ENCODE peak calls at places on chromosomes 13 and 19, in eight cellular contexts. U is ascending aorta, N is psoas muscle, S is HL-60, O is A549, J is heart right ventricle, I is testis, Z is heart left ventricle. D is an unnamed sample.

GRCh38 chr13:99085139-99085845 is 107.4 kb upstream of the DOCK9 start:
- DNase-seq in O (no peak), S (no peak), U (no peak), J (peak), I (peak), Z (no peak), N (no peak), D (no peak)

GRCh38 chr19:50252111-50252886 is 48.9 kb downstream of the MYH14 start:
- DNase-seq in O (no peak), Z (no peak), I (peak), J (no peak), U (no peak), N (no peak), S (no peak), D (no peak)

GRCh38 chr13:102729560-102730275 is 34.9 kb upstream of the METTL21C start:
- DNase-seq in S (no peak), J (no peak), I (no peak), U (no peak), N (no peak), O (peak), Z (no peak), D (no peak)

GRCh38 chr13:114067886-114068722 is 64.3 kb downstream of the RASA3 start:
- DNase-seq in N (no peak), I (no peak), O (no peak), Z (no peak), U (no peak), S (peak), J (no peak), D (no peak)

GRCh38 chr19:17078920-17079709 is 3.5 kb downstream of the MYO9B start:
- DNase-seq in N (no peak), U (no peak), Z (no peak), S (no peak), J (no peak), I (peak), O (no peak), D (peak)

GRCh38 chr13:75310005-75310580 is 171.9 kb downstream of the TBC1D4 start:
- DNase-seq in N (no peak), O (no peak), I (no peak), U (no peak), S (peak), J (no peak), Z (no peak), D (no peak)

GRCh38 chr19:34366670-34367423 is 1.9 kb downstream of the GPI start:
- DNase-seq in J (no peak), Z (no peak), O (no peak), N (no peak), U (no peak), S (peak), I (peak), D (no peak)

GRCh38 chr13:26482451-26483197 is 74.9 kb upstream of the WASF3 start:
- DNase-seq in S (peak), O (peak), Z (peak), I (peak), N (no peak), U (peak), J (peak), D (no peak)

GRCh38 chr13:99344610-99345208 is 37.5 kb upstream of the GPR183 start:
- DNase-seq in I (no peak), U (no peak), Z (no peak), O (no peak), S (no peak), J (no peak), N (no peak), D (no peak)

GRCh38 chr13:97021241-97021640 is 27.0 kb upstream of the OXGR1 start:
- DNase-seq in U (no peak), I (no peak), Z (no peak), J (no peak), N (no peak), O (no peak), S (no peak), D (no peak)

GRCh38 chr19:27759896-27760295 is 1453.1 kb downstream of the UQCRFS1 start:
- DNase-seq in I (no peak), S (no peak), O (no peak), U (peak), Z (no peak), J (peak), N (no peak), D (no peak)

GRCh38 chr19:5074830-5075394 is 106.0 kb downstream of the KDM4B start:
- DNase-seq in U (no peak), O (no peak), J (no peak), I (no peak), Z (no peak), S (no peak), N (no peak), D (no peak)

GRCh38 chr13:29654384-29654783 is 58.9 kb upstream of the SLC7A1 start:
- DNase-seq in S (no peak), N (no peak), J (no peak), Z (no peak), I (no peak), O (no peak), U (no peak), D (no peak)

GRCh38 chr13:95258619-95259194 is 42.5 kb downstream of the ABCC4 start:
- DNase-seq in N (no peak), I (no peak), Z (no peak), J (no peak), O (peak), U (no peak), S (no peak), D (no peak)

GRCh38 chr13:113906566-113906965 is 42.7 kb upstream of the GAS6 start:
- DNase-seq in O (no peak), I (no peak), N (no peak), J (no peak), Z (no peak), U (peak), S (no peak), D (no peak)

GRCh38 chr13:83350569-83350968 is 531.7 kb downstream of the SLITRK1 start:
- DNase-seq in S (no peak), I (no peak), O (no peak), N (no peak), Z (no peak), J (no peak), U (no peak), D (no peak)

GRCh38 chr19:49809987-49810389 is 3.1 kb downstream of the FUZ start:
- DNase-seq in I (no peak), O (no peak), N (no peak), J (no peak), Z (no peak), U (no peak), S (no peak), D (no peak)

GRCh38 chr13:97413694-97414093 is 20.3 kb upstream of the RAP2A start:
- DNase-seq in S (no peak), I (no peak), N (no peak), J (no peak), O (no peak), Z (no peak), U (no peak), D (no peak)

GRCh38 chr13:57624565-57625435 is 6.7 kb upstream of the PCDH17 start:
- DNase-seq in U (peak), Z (peak), J (peak), S (peak), N (no peak), O (no peak), I (peak), D (no peak)

GRCh38 chr13:40187836-40188591 is 478.4 kb downstream of the FOXO1 start:
- DNase-seq in N (no peak), I (no peak), O (no peak), J (no peak), Z (no peak), S (no peak), U (no peak), D (no peak)

GRCh38 chr19:46925548-46925950 is 64.8 kb downstream of the ARHGAP35 start:
- DNase-seq in U (peak), O (peak), J (no peak), N (no peak), I (no peak), Z (no peak), S (no peak), D (no peak)

GRCh38 chr19:5994407-5995165 is 16.6 kb upstream of the RANBP3 start:
- DNase-seq in O (no peak), Z (peak), U (no peak), J (no peak), I (no peak), N (no peak), S (no peak), D (no peak)

GRCh38 chr19:51607077-51607476 is 23.1 kb downstream of the SIGLEC5 start:
- DNase-seq in O (no peak), U (no peak), N (no peak), S (no peak), Z (no peak), I (no peak), J (no peak), D (no peak)

GRCh38 chr13:113153810-113154748 is 4.4 kb upstream of the PROZ start:
- DNase-seq in N (peak), Z (peak), S (peak), I (peak), U (peak), O (peak), J (peak), D (peak)

GRCh38 chr19:4914736-4915501 is 5.6 kb downstream of the UHRF1 start:
- DNase-seq in S (peak), N (no peak), O (peak), J (no peak), Z (no peak), U (no peak), I (peak), D (no peak)

GRCh38 chr13:51557423-51557822 is 26.8 kb upstream of the WDFY2 start:
- DNase-seq in Z (no peak), I (no peak), S (no peak), J (no peak), U (no peak), O (no peak), N (no peak), D (no peak)

GRCh38 chr19:51798958-51799310 is 4.0 kb downstream of the FPR3 start:
- DNase-seq in I (peak), U (no peak), Z (peak), S (no peak), N (peak), O (no peak), J (no peak), D (no peak)

GRCh38 chr19:40033989-40034560 is 22.0 kb downstream of the ZNF780B start:
- DNase-seq in I (no peak), J (no peak), Z (no peak), U (no peak), S (no peak), O (no peak), N (no peak), D (no peak)

GRCh38 chr13:24274452-24274971 is 34.9 kb upstream of the C1QTNF9 start:
- DNase-seq in J (peak), Z (peak), U (no peak), S (no peak), I (peak), N (no peak), O (no peak), D (no peak)

GRCh38 chr19:16654151-16654550 is 5.8 kb downstream of the SMIM7 start:
- DNase-seq in S (no peak), I (peak), U (no peak), N (no peak), J (no peak), O (peak), Z (no peak), D (no peak)

GRCh38 chr19:56076413-56076998 is 44.6 kb downstream of the ZNF787 start:
- DNase-seq in Z (no peak), J (peak), O (peak), U (no peak), I (peak), N (no peak), S (peak), D (no peak)

GRCh38 chr19:56083668-56084067 is 37.4 kb downstream of the ZNF787 start:
- DNase-seq in J (no peak), Z (no peak), I (no peak), S (no peak), O (no peak), N (no peak), U (no peak), D (no peak)

GRCh38 chr19:56084835-56085536 is 36.1 kb downstream of the ZNF787 start:
- DNase-seq in J (no peak), S (no peak), Z (no peak), U (no peak), O (no peak), I (no peak), N (no peak), D (no peak)

GRCh38 chr19:56079609-56080008 is 41.5 kb downstream of the ZNF787 start:
- DNase-seq in I (no peak), J (no peak), Z (no peak), U (no peak), N (no peak), O (no peak), S (no peak), D (no peak)

DNA sequence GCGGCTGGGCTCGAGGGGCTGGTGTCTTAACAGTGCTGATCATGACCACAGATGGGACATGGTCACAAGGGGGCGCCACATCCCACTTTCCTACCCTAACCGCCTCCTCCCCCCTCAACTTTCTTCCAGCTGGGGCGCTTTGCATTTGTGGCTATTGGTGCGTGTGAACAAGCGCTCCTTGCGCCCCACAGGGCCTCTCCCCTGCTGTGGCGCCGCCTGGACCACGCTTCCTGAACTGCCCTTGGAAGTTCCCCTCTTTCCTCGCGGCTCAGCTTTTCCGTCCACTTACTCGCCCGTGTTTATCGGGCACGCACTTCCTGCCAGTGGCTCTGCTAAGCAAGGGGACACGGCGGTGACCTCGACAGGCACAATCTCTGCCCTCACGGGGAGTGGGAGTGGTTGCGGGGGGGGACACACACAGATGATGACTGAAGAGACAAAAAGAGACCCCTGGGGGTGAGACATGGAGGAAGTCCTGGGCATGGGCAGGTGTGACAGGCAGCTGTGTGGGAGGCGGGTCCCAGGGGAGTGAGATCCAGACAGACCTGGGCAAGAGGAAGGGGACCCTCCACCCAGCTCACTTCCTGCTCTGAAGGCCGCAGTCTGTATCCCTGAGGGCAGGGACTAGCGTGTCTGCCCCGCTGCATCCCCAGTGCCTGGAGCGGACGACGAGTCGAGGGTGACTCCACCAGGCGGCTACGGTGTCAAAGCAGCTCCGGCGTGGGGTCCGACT is 40.3 kb downstream of the ZNF787 start:
- DNase-seq in S (peak), N (peak), J (peak), Z (peak), O (peak), I (peak), U (peak), D (peak)
- H3K4me3 ChIP-seq in S (peak), N (peak), J (peak), Z (peak), O (no peak), I (no peak), U (peak), D (peak)

DNA sequence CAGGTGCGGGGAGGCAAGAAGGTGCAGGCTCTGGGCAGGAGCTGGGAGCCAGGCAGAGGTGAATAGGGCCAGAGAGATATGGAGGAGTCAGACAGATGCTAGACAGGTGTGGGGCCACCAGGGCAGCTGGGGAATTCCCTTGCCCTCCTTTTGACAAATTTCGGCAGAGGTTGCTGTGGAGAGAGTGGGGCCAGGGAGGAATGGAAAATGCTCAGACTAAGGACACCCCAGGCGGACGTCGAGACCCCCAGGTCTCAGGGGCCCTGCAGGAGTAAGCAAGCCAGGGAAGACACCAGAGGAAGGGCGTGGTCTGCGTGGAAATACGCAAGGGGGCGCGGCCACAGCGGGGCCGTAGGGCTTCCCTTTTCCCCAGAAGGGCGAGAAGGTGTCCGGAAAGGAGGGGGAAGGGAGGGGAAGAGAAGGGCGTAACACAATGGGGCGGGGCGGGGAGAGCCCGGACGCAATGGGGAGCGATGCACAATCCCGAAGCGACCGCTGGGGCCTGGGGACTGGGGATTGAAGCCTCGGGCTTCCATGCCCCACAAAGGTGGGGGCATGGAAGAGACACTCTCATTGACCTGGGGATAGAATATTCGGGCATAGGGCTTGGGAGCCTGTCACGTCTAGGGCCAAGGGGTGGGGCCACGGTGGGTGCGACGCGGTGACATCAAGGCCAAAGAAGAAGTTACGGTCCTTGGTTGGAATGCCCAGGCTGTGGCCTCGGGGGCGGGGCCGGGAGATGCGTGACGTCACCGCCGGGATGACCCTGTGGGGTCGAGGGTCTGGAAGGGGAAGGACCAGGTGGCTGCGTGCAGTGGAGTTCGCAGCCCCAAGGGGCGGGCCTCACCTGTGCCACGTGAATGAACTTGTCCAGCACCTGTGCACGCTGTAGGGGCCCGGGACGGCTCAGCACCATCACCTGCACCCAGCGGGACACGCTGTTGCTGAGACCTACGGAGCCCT is 8.2 kb downstream of the RASGRP4 start:
- DNase-seq in U (peak), N (peak), Z (peak), I (peak), J (peak), O (peak), S (peak), D (no peak)
- TF ChIP-seq CTCF in U (no peak), N (no peak), Z (no peak), I (no peak), J (no peak), O (no peak), S (no peak), D (no peak)

DNA sequence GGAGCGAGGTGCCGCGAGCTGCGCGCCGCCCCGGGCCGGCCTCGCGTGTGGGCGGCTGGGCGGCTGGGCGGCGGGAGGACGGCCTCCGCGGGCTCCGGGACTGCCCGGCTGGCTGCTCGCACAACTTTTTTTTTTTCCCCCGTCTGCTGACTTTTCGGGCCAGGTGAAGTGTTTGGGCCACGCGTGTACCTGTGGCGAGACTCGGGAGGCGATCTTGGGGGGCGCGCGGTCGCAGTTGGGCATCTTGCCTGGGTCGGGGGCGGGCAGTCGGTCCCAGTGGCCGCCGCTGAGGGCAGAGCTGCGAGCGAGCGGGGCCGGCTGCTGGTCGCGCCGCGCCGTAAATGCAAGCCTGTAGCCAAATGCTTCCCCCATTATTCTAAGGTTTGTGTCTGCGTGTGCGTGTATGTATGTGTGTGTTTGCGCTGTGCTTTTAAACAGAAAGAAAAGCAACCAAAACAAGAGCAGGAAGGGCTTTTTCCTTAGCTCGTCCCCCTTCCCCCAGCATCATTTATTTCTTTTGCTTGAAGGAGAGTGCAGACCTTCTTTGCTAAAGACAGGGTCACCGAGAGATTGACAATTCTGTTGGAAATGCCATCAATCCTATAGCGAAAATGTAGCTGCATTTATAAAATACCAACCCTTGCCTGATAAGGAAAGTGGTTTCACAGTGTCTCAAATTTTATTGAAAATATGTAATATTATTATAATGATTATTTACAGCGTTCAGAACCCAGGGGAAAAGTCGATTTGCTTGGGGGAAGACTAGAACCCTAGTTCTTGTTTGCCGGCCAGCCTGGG is 143.3 kb upstream of the ZNF536 start:
- DNase-seq in N (no peak), U (no peak), J (no peak), I (no peak), S (no peak), Z (no peak), O (no peak), D (no peak)
- H3K27ac ChIP-seq in N (no peak), U (no peak), J (peak), I (no peak), S (no peak), Z (no peak), O (no peak), D (peak)

DNA sequence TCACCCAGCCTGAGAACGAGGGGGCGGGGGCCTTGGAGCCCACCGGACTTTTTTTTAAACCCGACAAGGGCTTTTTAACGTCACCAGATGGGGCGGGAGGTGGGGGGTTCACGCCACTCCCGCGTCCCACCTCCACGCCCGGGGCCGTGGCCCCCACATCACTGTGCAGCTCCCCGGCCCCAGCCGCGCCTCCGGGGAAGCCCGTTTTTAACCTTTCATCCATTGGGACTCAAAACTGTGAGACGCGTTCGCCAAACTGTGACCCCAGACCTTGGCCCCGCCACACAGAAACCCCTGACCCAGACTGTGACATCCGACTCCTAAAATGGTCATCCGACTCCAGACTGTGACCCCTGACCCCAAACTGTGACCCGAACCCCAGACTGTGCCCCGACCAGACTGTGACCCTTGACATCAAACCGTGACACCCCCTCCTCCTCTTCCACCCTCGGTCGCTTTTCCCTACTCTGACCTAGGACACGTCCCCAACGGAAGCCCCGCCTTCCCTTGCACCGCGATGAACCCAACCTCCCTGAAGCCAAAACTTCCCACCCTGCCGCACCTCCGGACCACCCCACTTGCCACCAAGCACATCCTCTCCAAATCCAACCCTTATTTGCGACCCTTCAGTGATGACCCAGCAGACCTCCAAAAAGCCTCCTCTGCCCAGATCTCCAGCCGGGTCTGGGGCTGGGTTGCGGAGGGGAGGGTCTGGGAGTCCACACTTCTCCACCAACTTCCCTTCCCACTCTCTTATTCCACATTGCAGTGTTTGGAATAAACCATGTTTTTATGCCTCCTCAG is 1.5 kb upstream of the GRWD1 start:
- DNase-seq in I (no peak), J (no peak), O (no peak), U (no peak), S (no peak), N (no peak), Z (no peak), D (no peak)
- H3K4me3 ChIP-seq in I (no peak), J (peak), O (no peak), U (peak), S (peak), N (peak), Z (peak), D (peak)